ENCODE peak calls at places on chromosomes 5 and 9, in four cellular contexts. One of them, this sample, is unnamed. For H3K4me1 and H3K9me3, the result is how much of the 10 kb centered on the place peaks cover.

GRCh38 chr5:132059696-132060500 is 557 bp upstream of the IL3 start:
- DNase-seq in H1: no peak
- DNase-seq in PC-3: no peak
- DNase-seq in neuronal stem cell: no peak
- DNase-seq in this sample: peak

GRCh38 chr5:171601266-171601881 is 181.9 kb downstream of the FGF18 start:
- DNase-seq in H1: no peak
- DNase-seq in PC-3: no peak
- DNase-seq in neuronal stem cell: no peak
- DNase-seq in this sample: no peak

GRCh38 chr9:136847827-136848392 is 1.3 kb upstream of the PHPT1 start:
- DNase-seq in H1: peak
- DNase-seq in PC-3: peak
- DNase-seq in neuronal stem cell: peak
- DNase-seq in this sample: peak

GRCh38 chr9:109253637-109254284 is 67.1 kb downstream of the EPB41L4B start:
- DNase-seq in H1: no peak
- DNase-seq in PC-3: peak
- DNase-seq in neuronal stem cell: no peak
- DNase-seq in this sample: peak

GRCh38 chr5:15286659-15287058 is 213.3 kb upstream of the FBXL7 start:
- DNase-seq in H1: no peak
- DNase-seq in PC-3: no peak
- DNase-seq in neuronal stem cell: no peak
- DNase-seq in this sample: no peak

GRCh38 chr5:163379298-163380155 is 57.9 kb upstream of the CCNG1 start:
- DNase-seq in H1: no peak
- DNase-seq in PC-3: peak
- DNase-seq in neuronal stem cell: no peak
- DNase-seq in this sample: no peak

GRCh38 chr5:168776023-168776422 is 196.9 kb upstream of the PANK3 start:
- DNase-seq in H1: no peak
- DNase-seq in PC-3: no peak
- DNase-seq in neuronal stem cell: no peak
- DNase-seq in this sample: no peak

GRCh38 chr5:58300346-58300745 is 159.5 kb downstream of the PLK2 start:
- DNase-seq in H1: no peak
- DNase-seq in PC-3: no peak
- DNase-seq in neuronal stem cell: no peak
- DNase-seq in this sample: no peak

GRCh38 chr5:151092750-151093149 is 11.9 kb upstream of the TNIP1 start:
- DNase-seq in H1: no peak
- DNase-seq in PC-3: peak
- DNase-seq in neuronal stem cell: no peak
- DNase-seq in this sample: no peak

GRCh38 chr5:14702238-14702839 is 37.8 kb downstream of the OTULIN start:
- DNase-seq in H1: no peak
- DNase-seq in PC-3: no peak
- DNase-seq in neuronal stem cell: no peak
- DNase-seq in this sample: no peak

GRCh38 chr9:100856238-100856637 is 172.3 kb upstream of the PLPPR1 start:
- DNase-seq in H1: no peak
- DNase-seq in PC-3: no peak
- DNase-seq in neuronal stem cell: no peak
- DNase-seq in this sample: no peak

GRCh38 chr5:118646917-118647316 is 341.4 kb downstream of the DTWD2 start:
- DNase-seq in H1: no peak
- DNase-seq in PC-3: no peak
- DNase-seq in neuronal stem cell: no peak
- DNase-seq in this sample: no peak

GRCh38 chr9:87684627-87685204 is 41.2 kb upstream of the CTSL start:
- DNase-seq in H1: peak
- DNase-seq in PC-3: peak
- DNase-seq in neuronal stem cell: peak
- DNase-seq in this sample: peak

GRCh38 chr5:8848997-8849585 is 696.8 kb downstream of the SEMA5A start:
- DNase-seq in H1: no peak
- DNase-seq in PC-3: peak
- DNase-seq in neuronal stem cell: no peak
- DNase-seq in this sample: peak

GRCh38 chr9:134962065-134962997 is 44.6 kb upstream of the FCN1 start:
- DNase-seq in H1: no peak
- DNase-seq in PC-3: no peak
- DNase-seq in neuronal stem cell: no peak
- DNase-seq in this sample: no peak

GRCh38 chr9:128098936-128099931 is 28.3 kb downstream of the PTGES2 start:
- DNase-seq in H1: no peak
- DNase-seq in PC-3: no peak
- DNase-seq in neuronal stem cell: no peak
- DNase-seq in this sample: no peak

GRCh38 chr9:134139081-134139480 is 3.2 kb downstream of the WDR5 start:
- DNase-seq in H1: no peak
- DNase-seq in PC-3: no peak
- DNase-seq in neuronal stem cell: no peak
- DNase-seq in this sample: no peak

GRCh38 chr9:27499481-27499880 is 24.6 kb upstream of the IFNK start:
- DNase-seq in H1: no peak
- DNase-seq in PC-3: peak
- DNase-seq in neuronal stem cell: no peak
- DNase-seq in this sample: no peak

GRCh38 chr9:91905237-91905650 is 44.8 kb downstream of the ROR2 start:
- DNase-seq in H1: no peak
- DNase-seq in PC-3: no peak
- DNase-seq in neuronal stem cell: no peak
- DNase-seq in this sample: no peak

GRCh38 chr9:68473790-68474189 is 66.9 kb downstream of the TMEM252 start:
- DNase-seq in H1: no peak
- DNase-seq in PC-3: no peak
- DNase-seq in neuronal stem cell: no peak
- DNase-seq in this sample: no peak

GRCh38 chr9:92180669-92181181 is 65.5 kb upstream of the SPTLC1 start:
- DNase-seq in H1: no peak
- DNase-seq in PC-3: peak
- DNase-seq in neuronal stem cell: no peak
- DNase-seq in this sample: no peak

GRCh38 chr9:8362250-8362649 is 562.7 kb upstream of the DMAC1 start:
- DNase-seq in H1: no peak
- DNase-seq in PC-3: no peak
- DNase-seq in neuronal stem cell: no peak
- DNase-seq in this sample: no peak

GRCh38 chr5:168920019-168920813 is 341.0 kb upstream of the PANK3 start:
- DNase-seq in H1: no peak
- DNase-seq in PC-3: no peak
- DNase-seq in neuronal stem cell: no peak
- DNase-seq in this sample: no peak

GRCh38 chr9:37102476-37102875 is 17.9 kb upstream of the ZCCHC7 start:
- DNase-seq in H1: no peak
- DNase-seq in PC-3: peak
- DNase-seq in neuronal stem cell: no peak
- DNase-seq in this sample: no peak

GRCh38 chr9:101485873-101486692 is 47.6 kb upstream of the RNF20 start:
- DNase-seq in H1: peak
- DNase-seq in PC-3: no peak
- DNase-seq in neuronal stem cell: peak
- DNase-seq in this sample: peak

GRCh38 chr5:41148448-41148847 is 64.9 kb downstream of the C6 start:
- DNase-seq in H1: no peak
- DNase-seq in PC-3: no peak
- DNase-seq in neuronal stem cell: no peak
- DNase-seq in this sample: no peak

GRCh38 chr5:148206620-148207019 is 3.8 kb downstream of the SPINK6 start:
- DNase-seq in H1: no peak
- DNase-seq in PC-3: no peak
- DNase-seq in neuronal stem cell: no peak
- DNase-seq in this sample: no peak

GRCh38 chr5:148208226-148208625 is 5.4 kb downstream of the SPINK6 start:
- DNase-seq in H1: no peak
- DNase-seq in PC-3: no peak
- DNase-seq in neuronal stem cell: no peak
- DNase-seq in this sample: no peak

GRCh38 chr5:148202531-148203092 is at the start of gene SPINK6:
- DNase-seq in H1: no peak
- DNase-seq in PC-3: peak
- DNase-seq in neuronal stem cell: no peak
- DNase-seq in this sample: no peak

GRCh38 chr5:148205044-148205813 is 2.4 kb downstream of the SPINK6 start:
- DNase-seq in H1: no peak
- DNase-seq in PC-3: no peak
- DNase-seq in neuronal stem cell: no peak
- DNase-seq in this sample: no peak

DNA sequence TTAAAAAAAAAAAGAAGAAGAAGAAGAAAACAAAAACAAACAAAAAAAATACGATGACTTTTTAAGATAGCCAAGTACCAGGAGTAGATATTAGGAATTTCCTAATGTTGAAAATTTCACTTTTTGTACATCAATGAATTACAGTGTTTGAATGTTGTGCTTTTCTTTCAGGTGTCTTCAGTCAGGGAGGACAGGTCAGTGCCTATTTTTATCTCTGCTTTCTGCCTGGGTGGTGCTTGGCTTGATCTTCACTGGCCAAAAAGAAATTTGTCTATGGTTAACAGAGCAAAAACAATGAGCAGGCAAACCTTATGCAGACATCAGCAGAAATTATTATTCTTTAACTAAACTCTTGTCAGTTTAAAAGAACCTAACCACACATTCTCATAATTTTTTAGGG is 3.0 kb downstream of the SPINK6 start:
- DNase-seq in H1: no peak
- DNase-seq in PC-3: no peak
- DNase-seq in neuronal stem cell: no peak
- DNase-seq in this sample: no peak
- H3K4me1 ChIP-seq in H1: under half
- H3K4me1 ChIP-seq in PC-3: under half
- H3K4me1 ChIP-seq in neuronal stem cell: under half
- H3K4me1 ChIP-seq in this sample: under half

GRCh38 chr5:141369994-141370848 is at the start of gene PCDHGB3:
- DNase-seq in H1: no peak
- DNase-seq in PC-3: no peak
- DNase-seq in neuronal stem cell: no peak
- DNase-seq in this sample: no peak

GRCh38 chr5:141363952-141364660 is at the start of gene PCDHGA5:
- DNase-seq in H1: no peak
- DNase-seq in PC-3: peak
- DNase-seq in neuronal stem cell: no peak
- DNase-seq in this sample: peak

GRCh38 chr5:141371572-141372475 is 1.8 kb downstream of the PCDHGB3 start:
- DNase-seq in H1: no peak
- DNase-seq in PC-3: no peak
- DNase-seq in neuronal stem cell: no peak
- DNase-seq in this sample: no peak

GRCh38 chr5:141362719-141363118 is 1.2 kb upstream of the PCDHGA5 start:
- DNase-seq in H1: no peak
- DNase-seq in PC-3: no peak
- DNase-seq in neuronal stem cell: no peak
- DNase-seq in this sample: no peak

DNA sequence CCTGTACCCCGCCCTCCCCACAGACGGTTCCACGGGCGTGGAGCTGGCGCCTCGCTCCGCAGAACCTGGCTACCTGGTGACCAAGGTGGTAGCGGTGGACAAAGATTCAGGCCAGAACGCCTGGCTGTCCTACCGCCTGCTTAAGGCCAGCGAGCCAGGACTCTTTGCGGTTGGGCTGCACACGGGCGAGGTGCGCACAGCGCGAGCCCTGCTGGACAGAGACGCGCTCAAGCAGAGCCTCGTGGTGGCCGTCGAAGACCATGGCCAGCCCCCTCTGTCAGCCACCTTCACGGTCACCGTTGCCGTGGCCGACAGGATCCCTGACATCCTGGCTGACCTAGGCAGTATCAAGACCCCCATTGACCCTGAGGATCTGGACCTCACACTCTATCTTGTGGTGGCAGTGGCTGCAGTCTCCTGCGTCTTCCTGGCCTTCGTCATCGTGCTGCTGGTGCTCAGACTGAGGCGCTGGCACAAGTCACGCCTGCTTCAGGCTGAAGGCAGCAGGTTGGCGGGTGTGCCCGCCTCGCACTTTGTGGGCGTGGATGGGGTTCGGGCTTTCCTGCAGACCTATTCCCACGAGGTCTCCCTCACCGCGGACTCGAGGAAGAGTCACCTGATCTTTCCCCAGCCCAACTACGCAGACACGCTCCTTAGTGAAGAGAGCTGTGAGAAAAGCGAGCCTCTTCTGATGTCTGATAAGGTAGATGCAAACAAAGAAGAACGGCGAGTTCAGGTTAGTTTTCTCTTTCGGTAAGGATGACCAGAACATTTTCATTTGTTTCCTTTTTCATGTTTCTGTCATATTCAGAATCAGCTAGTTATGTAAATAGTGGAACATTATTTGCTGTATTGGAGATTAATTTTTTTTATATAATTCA is 2.3 kb downstream of the PCDHGA5 start:
- DNase-seq in H1: no peak
- DNase-seq in PC-3: no peak
- DNase-seq in neuronal stem cell: no peak
- DNase-seq in this sample: no peak
- H3K9me3 ChIP-seq in H1: under half
- H3K9me3 ChIP-seq in PC-3: under half
- H3K9me3 ChIP-seq in neuronal stem cell: under half
- H3K9me3 ChIP-seq in this sample: under half

GRCh38 chr5:6338871-6339270 is 39.5 kb downstream of the MED10 start:
- DNase-seq in H1: no peak
- DNase-seq in PC-3: no peak
- DNase-seq in neuronal stem cell: no peak
- DNase-seq in this sample: no peak
- H3K27ac ChIP-seq in H1: no peak
- H3K27ac ChIP-seq in PC-3: no peak
- H3K27ac ChIP-seq in neuronal stem cell: no peak
- H3K27ac ChIP-seq in this sample: no peak

GRCh38 chr5:80194470-80194869 is 61.4 kb downstream of the SERINC5 start:
- DNase-seq in H1: no peak
- DNase-seq in PC-3: no peak
- DNase-seq in neuronal stem cell: no peak
- DNase-seq in this sample: no peak

GRCh38 chr5:80195837-80196400 is 59.9 kb downstream of the SERINC5 start:
- DNase-seq in H1: no peak
- DNase-seq in PC-3: no peak
- DNase-seq in neuronal stem cell: no peak
- DNase-seq in this sample: no peak

GRCh38 chr5:80193421-80193820 is 62.4 kb downstream of the SERINC5 start:
- DNase-seq in H1: no peak
- DNase-seq in PC-3: no peak
- DNase-seq in neuronal stem cell: no peak
- DNase-seq in this sample: no peak

GRCh38 chr5:80198399-80198798 is 57.4 kb downstream of the SERINC5 start:
- DNase-seq in H1: no peak
- DNase-seq in PC-3: no peak
- DNase-seq in neuronal stem cell: no peak
- DNase-seq in this sample: no peak

DNA sequence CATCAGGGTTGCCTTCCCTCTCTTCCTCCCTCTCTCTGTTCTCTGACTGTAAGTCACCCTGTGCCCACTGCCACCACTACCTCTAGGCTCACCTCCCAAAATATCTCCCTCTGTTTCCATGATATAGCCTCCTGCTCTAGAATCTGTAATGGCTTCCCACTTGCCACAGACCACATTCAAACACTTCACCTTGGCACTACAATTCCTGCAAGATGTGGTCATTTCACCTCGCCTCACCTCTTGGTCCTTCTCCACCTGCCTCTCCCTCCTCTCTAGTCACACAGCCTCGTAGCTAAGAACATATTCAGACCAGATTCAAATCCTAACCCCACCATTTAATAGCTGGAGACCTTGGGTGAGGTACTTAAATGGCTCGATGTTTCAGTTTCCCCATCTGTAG is 56.9 kb downstream of the SERINC5 start:
- DNase-seq in H1: no peak
- DNase-seq in PC-3: no peak
- DNase-seq in neuronal stem cell: no peak
- DNase-seq in this sample: no peak
- H3K4me1 ChIP-seq in H1: under half
- H3K4me1 ChIP-seq in PC-3: under half
- H3K4me1 ChIP-seq in neuronal stem cell: under half
- H3K4me1 ChIP-seq in this sample: under half

This sample was measured in aorta.